ENCODE peak calls at places on chromosomes 3 and 15, in seven cellular contexts. T, G, L, C, J, P and I are unnamed samples.
A peak's percentile ranks its signal among the peaks of the same experiment; 100 is the strongest.

GRCh38 chr15:99486371-99487336 is 79.1 kb upstream of the MEF2A start:
- DNase-seq in L (peak; percentile 94), G (peak; percentile 77), P (no peak), T (peak; percentile 84), C (peak; percentile 71), J (peak; percentile 59), I (no peak)

GRCh38 chr15:56732135-56732880 is 1.0 kb downstream of the ZNF280D start:
- DNase-seq in L (peak; percentile 58), G (no peak), J (peak; percentile 17), C (peak; percentile 79), T (no peak), P (peak; percentile 80), I (no peak)

GRCh38 chr3:108552267-108553159 is 36.7 kb downstream of the CIP2A start:
- DNase-seq in C (peak; percentile 74), J (no peak), L (peak; percentile 51), G (no peak), P (peak; percentile 75), T (no peak), I (no peak)

GRCh38 chr3:45955706-45956105 is 12.4 kb downstream of the CXCR6 start:
- DNase-seq in P (no peak), G (no peak), J (no peak), C (no peak), T (no peak), L (no peak), I (no peak)

GRCh38 chr3:71369733-71370391 is 213.7 kb downstream of the FOXP1 start:
- DNase-seq in L (peak; percentile 88), P (peak; percentile 68), T (no peak), C (peak; percentile 57), G (no peak), J (peak; percentile 30), I (peak; percentile 59)

GRCh38 chr3:94307588-94307987 is 244.7 kb downstream of the NSUN3 start:
- DNase-seq in J (no peak), G (no peak), L (no peak), P (no peak), C (no peak), T (no peak), I (no peak)

GRCh38 chr15:71688509-71689094 is 121.8 kb upstream of the NR2E3 start:
- DNase-seq in T (no peak), G (no peak), P (no peak), J (no peak), C (no peak), L (no peak), I (no peak)

GRCh38 chr3:127422663-127423375 is 135.0 kb upstream of the PRR20G start:
- DNase-seq in G (no peak), C (no peak), L (no peak), T (no peak), J (no peak), P (no peak), I (no peak)

GRCh38 chr3:114179575-114179974 is 723 bp upstream of the DRD3 start:
- DNase-seq in C (peak; percentile 56), G (no peak), J (no peak), L (peak; percentile 64), P (peak; percentile 71), T (no peak), I (no peak)

DNA sequence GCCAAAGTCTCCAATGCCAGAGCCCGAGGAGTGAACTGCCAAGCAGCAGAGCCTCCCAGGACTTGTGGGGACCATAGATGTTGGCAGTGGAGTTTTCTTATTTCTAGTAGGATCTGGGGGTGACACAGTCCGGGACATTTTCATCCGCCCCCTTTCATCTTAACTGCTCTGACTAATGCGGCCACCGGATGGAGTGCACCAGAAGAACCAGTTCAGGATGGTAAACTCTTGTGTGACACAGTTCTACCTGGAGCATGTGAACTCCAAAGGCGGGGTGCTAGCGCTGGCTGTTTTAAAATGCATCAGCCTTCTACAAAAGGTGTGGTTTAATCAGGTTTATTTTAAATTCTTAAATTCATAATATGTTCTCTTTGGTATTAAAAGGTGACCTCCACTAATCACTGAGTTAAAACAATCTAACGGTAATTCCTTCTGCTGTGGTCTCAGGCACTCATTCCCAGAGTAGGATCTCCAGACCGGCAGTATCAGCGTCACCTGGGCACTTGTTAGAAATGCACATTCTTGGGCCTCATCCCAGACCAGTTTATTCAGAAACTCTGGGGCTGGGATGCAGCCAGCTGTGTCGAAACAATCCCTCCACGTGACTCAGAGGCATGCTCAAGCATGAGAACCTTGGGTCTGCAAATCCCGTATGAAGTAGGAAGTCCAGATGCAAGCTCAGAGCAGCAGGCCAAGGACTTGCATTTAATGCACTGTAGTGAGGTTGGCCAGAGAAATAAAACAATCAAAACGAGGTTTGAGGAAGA is 105.5 kb downstream of the GABRB3 start:
- DNase-seq in J (no peak), T (peak; percentile 87), C (no peak), P (no peak), L (no peak), G (peak; percentile 63), I (no peak)
- H3K4me3 ChIP-seq in J (no peak overlapping the region), T (no peak overlapping the region), C (no peak overlapping the region), P (no peak overlapping the region), L (no peak overlapping the region), G (no peak overlapping the region), I (no peak overlapping the region)

GRCh38 chr3:195153121-195153520 is 117.8 kb downstream of the XXYLT1 start:
- DNase-seq in C (no peak), T (no peak), G (no peak), J (no peak), L (peak; percentile 47), P (no peak), I (no peak)

GRCh38 chr3:195153653-195154052 is 117.3 kb downstream of the XXYLT1 start:
- DNase-seq in L (no peak), J (no peak), T (no peak), P (no peak), G (no peak), C (peak; percentile 34), I (no peak)

GRCh38 chr3:195155842-195156241 is 115.1 kb downstream of the XXYLT1 start:
- DNase-seq in T (no peak), C (no peak), L (no peak), P (no peak), J (no peak), G (no peak), I (no peak)

GRCh38 chr3:195154793-195155535 is 116.0 kb downstream of the XXYLT1 start:
- DNase-seq in C (peak; percentile 98), J (peak; percentile 86), G (peak; percentile 84), L (peak; percentile 91), P (peak; percentile 98), T (peak; percentile 93), I (peak; percentile 91)

GRCh38 chr3:195154111-195154791 is 116.7 kb downstream of the XXYLT1 start:
- DNase-seq in G (no peak), T (no peak), P (peak; percentile 73), J (peak; percentile 80), L (peak; percentile 71), C (peak; percentile 64), I (no peak)
- H3K4me3 ChIP-seq in G (no peak overlapping the region), T (no peak overlapping the region), P (no peak overlapping the region), J (no peak overlapping the region), L (no peak overlapping the region), C (no peak overlapping the region), I (no peak overlapping the region)

GRCh38 chr3:134357914-134358811 is 16.1 kb downstream of the AMOTL2 start:
- DNase-seq in P (peak; percentile 98), G (peak; percentile 32), L (peak; percentile 98), T (peak; percentile 63), J (peak; percentile 96), C (peak; percentile 96), I (peak; percentile 93)

GRCh38 chr3:134356411-134357040 is 17.7 kb downstream of the AMOTL2 start:
- DNase-seq in P (no peak), L (peak; percentile 24), J (no peak), C (no peak), G (peak; percentile 9), T (peak; percentile 33), I (no peak)

GRCh38 chr3:134355416-134355815 is 18.8 kb downstream of the AMOTL2 start:
- DNase-seq in T (peak; percentile 2), J (no peak), C (no peak), L (peak; percentile 32), G (peak; percentile 6), P (no peak), I (no peak)

GRCh38 chr3:134359121-134360010 is 14.9 kb downstream of the AMOTL2 start:
- DNase-seq in J (no peak), C (no peak), T (peak; percentile 52), L (peak; percentile 43), G (peak; percentile 17), P (no peak), I (no peak)

DNA sequence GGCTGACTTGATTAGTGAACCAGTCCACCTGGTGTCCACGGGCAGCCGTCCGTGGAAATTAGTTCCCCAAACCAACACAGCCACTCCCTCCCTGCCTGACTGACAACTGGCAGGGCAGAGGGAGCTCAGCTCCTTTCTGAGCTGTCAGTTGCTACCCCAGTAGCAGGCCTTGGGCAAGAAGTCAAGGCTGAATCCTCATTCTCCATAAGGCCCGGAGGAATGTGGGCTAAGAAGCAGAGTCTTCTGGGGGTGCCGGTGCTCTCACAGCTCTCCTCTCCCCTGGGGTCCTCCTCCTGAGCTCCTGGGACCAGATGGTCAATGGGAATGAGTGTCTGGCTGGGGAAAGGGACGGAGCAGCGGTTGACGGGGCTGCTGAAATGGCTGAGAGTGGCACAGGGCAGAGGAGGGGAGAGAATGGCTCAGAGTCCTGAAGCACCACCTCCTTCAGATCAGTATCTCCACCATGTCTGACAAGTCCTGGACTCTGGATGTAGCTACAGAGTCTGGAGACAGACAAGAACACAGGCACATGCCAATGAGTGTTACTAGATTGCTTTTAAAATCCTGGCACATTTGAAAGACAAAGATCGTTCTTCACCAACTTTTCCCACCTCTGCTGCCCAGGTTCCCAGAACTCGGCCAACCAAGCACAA is 16.9 kb downstream of the AMOTL2 start:
- DNase-seq in C (no peak), J (no peak), T (peak; percentile 33), G (peak; percentile 10), P (no peak), L (peak; percentile 52), I (no peak)
- H3K4me3 ChIP-seq in C (no peak overlapping the region), J (no peak overlapping the region), T (no peak overlapping the region), G (no peak overlapping the region), P (no peak overlapping the region), L (no peak overlapping the region), I (no peak overlapping the region)

GRCh38 chr3:11717768-11718581 is 74.3 kb upstream of the VGLL4 start:
- DNase-seq in L (peak; percentile 67), G (no peak), J (no peak), T (no peak), C (peak; percentile 68), P (peak; percentile 67), I (no peak)
- H3K4me3 ChIP-seq in L (peak overlapping the region; percentile 94), G (peak overlapping the region; percentile 91), J (peak overlapping the region; percentile 87), T (peak overlapping the region; percentile 91), C (peak overlapping the region; percentile 93), P (peak overlapping the region; percentile 82), I (peak overlapping the region; percentile 74)